ENCODE peak calls at places on chromosomes 16 and 17, in four cellular contexts. H, S, R and B are unnamed samples. For H3K36me3, the result is how much of the 10 kb centered on the place peaks cover.

GRCh38 chr17:8079291-8080207 is 8.0 kb downstream of the ALOX12B start:
- DNase-seq in R (peak), H (peak), S (peak), B (peak)

GRCh38 chr17:36550491-36551417 is 6.0 kb downstream of the GGNBP2 start:
- DNase-seq in S (no peak), R (no peak), H (no peak), B (no peak)

GRCh38 chr17:4900231-4901107 is 1.1 kb downstream of the C17orf107 start:
- DNase-seq in H (no peak), R (no peak), S (no peak), B (no peak)

GRCh38 chr16:23670137-23670776 is 8.4 kb upstream of the PLK1 start:
- DNase-seq in R (no peak), S (no peak), H (peak), B (no peak)

GRCh38 chr16:67560827-67561342 is 1.4 kb upstream of the CTCF start:
- DNase-seq in R (no peak), H (no peak), S (no peak), B (no peak)

GRCh38 chr17:82750241-82750905 is 1.5 kb upstream of the TBCD start:
- DNase-seq in H (no peak), R (no peak), S (no peak), B (no peak)

GRCh38 chr16:66899945-66900688 is 18.6 kb downstream of the CDH16 start:
- DNase-seq in R (peak), H (peak), S (peak), B (peak)

GRCh38 chr17:38777641-38778250 is 21.6 kb downstream of the PIP4K2B start:
- DNase-seq in R (no peak), H (no peak), S (no peak), B (no peak)

GRCh38 chr16:89422527-89422904 is 67.8 kb downstream of the ANKRD11 start:
- DNase-seq in H (peak), R (no peak), S (no peak), B (no peak)

GRCh38 chr16:89365044-89365467 is 125.3 kb downstream of the ANKRD11 start:
- DNase-seq in H (peak), R (no peak), S (no peak), B (no peak)

DNA sequence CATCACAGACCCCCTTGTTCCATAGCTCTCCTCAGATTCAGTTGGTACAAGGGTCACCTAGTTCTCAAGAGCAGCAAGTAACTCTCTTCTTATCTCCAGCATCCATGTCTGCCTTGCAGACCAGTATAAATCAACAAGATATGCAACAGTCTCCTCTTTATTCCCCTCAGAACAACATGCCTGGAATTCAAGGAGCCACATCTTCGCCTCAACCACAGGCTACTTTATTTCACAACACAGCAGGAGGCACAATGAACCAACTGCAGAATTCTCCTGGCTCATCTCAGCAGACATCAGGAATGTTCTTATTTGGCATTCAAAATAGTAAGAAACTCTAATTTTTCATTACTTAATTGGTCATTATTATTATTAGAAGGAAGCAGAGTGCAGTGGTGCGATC is 32.4 kb downstream of the NQO1 start:
- DNase-seq in R (no peak), S (no peak), H (peak), B (no peak)
- H3K36me3 ChIP-seq in R (half or more), S (under half), H (half or more), B (half or more)

GRCh38 chr17:56675876-56676660 is 82.6 kb downstream of the NOG start:
- DNase-seq in S (no peak), H (no peak), R (no peak), B (no peak)

GRCh38 chr17:56674401-56674925 is 81.0 kb downstream of the NOG start:
- DNase-seq in H (no peak), S (no peak), R (no peak), B (no peak)

GRCh38 chr17:56679148-56679766 is 85.8 kb downstream of the NOG start:
- DNase-seq in H (peak), R (no peak), S (no peak), B (no peak)

GRCh38 chr17:56678249-56679144 is 85.0 kb downstream of the NOG start:
- DNase-seq in H (no peak), S (no peak), R (no peak), B (no peak)

DNA sequence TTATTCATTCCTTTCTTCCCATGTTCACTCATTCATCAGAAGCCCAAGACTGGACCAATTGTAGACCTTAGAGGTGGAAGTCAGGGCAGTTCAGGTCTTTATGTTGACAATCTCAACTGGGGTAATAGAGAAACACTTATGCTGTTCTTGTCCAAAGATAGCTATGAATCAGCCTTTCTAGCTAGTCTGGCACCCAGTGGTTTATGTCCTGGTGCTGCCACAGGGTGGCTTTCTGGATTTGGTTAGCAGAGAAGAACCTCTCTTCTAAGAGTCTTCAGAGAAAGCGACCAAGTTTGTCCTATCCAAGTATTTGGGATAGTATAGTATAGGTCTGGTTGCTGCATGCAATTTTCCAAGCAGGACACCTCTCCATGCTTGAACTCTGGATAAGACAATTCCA is 83.3 kb downstream of the NOG start:
- DNase-seq in H (no peak), R (no peak), S (no peak), B (no peak)
- TF ChIP-seq CTCF in H (no peak), R (no peak), S (no peak), B (no peak)

GRCh38 chr17:3669548-3669947 is 936 bp downstream of the EMC6 start:
- DNase-seq in S (no peak), H (no peak), R (no peak), B (no peak)
- H3K36me3 ChIP-seq in S (under half), H (under half), R (under half), B (under half)

DNA sequence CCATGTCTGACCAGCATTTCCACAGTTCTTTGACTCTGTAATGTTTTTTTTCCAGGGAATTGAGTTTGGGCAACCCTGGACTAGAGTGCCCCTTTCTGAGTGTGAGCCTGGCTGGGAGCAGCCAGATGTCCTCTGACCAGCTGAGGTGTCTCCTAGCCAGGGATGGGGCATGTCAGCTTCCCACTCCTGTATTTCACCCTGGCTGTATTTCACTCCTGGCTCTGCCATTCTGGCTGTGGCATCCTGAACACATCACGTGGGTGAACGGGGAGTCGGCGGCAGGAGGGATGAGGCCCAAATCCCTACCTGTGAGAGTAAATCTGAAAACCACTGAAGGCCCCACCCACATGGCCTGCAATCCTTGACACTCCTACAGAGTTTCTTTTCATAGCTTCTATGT is 31.3 kb downstream of the KDM8 start:
- DNase-seq in R (no peak), S (no peak), H (no peak), B (no peak)
- TF ChIP-seq CTCF in R (no peak), S (no peak), H (no peak), B (no peak)

GRCh38 chr17:45274033-45274432 is 12.1 kb upstream of the SPATA32 start:
- DNase-seq in H (no peak), S (no peak), R (no peak), B (no peak)
- H3K36me3 ChIP-seq in H (under half), S (under half), R (half or more), B (half or more)

GRCh38 chr17:18139949-18140348 is 31.4 kb downstream of the MYO15A start:
- DNase-seq in S (no peak), H (peak), R (no peak), B (no peak)
- TF ChIP-seq CTCF in S (no peak), H (peak), R (no peak), B (no peak)